ENCODE peak calls at places on chromosome 19, in four cellular contexts. One of them, this sample, is unnamed.

GRCh38 chr19:15498156-15498858 is 10.0 kb upstream of the CYP4F22 start:
- DNase-seq in PC-9: no peak
- DNase-seq in neural progenitor cell: no peak
- DNase-seq in IMR-90: no peak
- DNase-seq in this sample: no peak

GRCh38 chr19:43636121-43636683 is 3.4 kb downstream of the CADM4 start:
- DNase-seq in neural progenitor cell: peak; percentile 62
- DNase-seq in IMR-90: no peak
- DNase-seq in PC-9: peak; percentile 77
- DNase-seq in this sample: no peak

GRCh38 chr19:6475321-6476108 is 6.1 kb downstream of the DENND1C start:
- DNase-seq in IMR-90: no peak
- DNase-seq in PC-9: no peak
- DNase-seq in neural progenitor cell: peak; percentile 55
- DNase-seq in this sample: peak; percentile 62

GRCh38 chr19:11540642-11541041 is 2.0 kb downstream of the CNN1 start:
- DNase-seq in neural progenitor cell: no peak
- DNase-seq in IMR-90: no peak
- DNase-seq in PC-9: no peak
- DNase-seq in this sample: peak; percentile 35

GRCh38 chr19:7521551-7522071 is 813 bp upstream of the MCOLN1 start:
- DNase-seq in neural progenitor cell: peak; percentile 4
- DNase-seq in IMR-90: no peak
- DNase-seq in PC-9: no peak
- DNase-seq in this sample: no peak

GRCh38 chr19:32916969-32917611 is 47.5 kb upstream of the SLC7A9 start:
- DNase-seq in IMR-90: no peak
- DNase-seq in neural progenitor cell: no peak
- DNase-seq in PC-9: no peak
- DNase-seq in this sample: no peak

GRCh38 chr19:17479325-17479791 is 9.0 kb downstream of the SLC27A1 start:
- DNase-seq in IMR-90: peak; percentile 76
- DNase-seq in PC-9: no peak
- DNase-seq in neural progenitor cell: no peak
- DNase-seq in this sample: peak; percentile 93

GRCh38 chr19:49749055-49749716 is 13.9 kb downstream of the TSKS start:
- DNase-seq in PC-9: no peak
- DNase-seq in IMR-90: peak; percentile 37
- DNase-seq in neural progenitor cell: no peak
- DNase-seq in this sample: peak; percentile 90

GRCh38 chr19:40217027-40217810 is 965 bp downstream of the TTC9B start:
- DNase-seq in IMR-90: no peak
- DNase-seq in neural progenitor cell: peak; percentile 41
- DNase-seq in PC-9: peak; percentile 92
- DNase-seq in this sample: peak; percentile 89

GRCh38 chr19:11091343-11092153 is 2.3 kb downstream of the LDLR start:
- DNase-seq in neural progenitor cell: no peak
- DNase-seq in IMR-90: peak; percentile 90
- DNase-seq in PC-9: peak; percentile 80
- DNase-seq in this sample: peak; percentile 72

GRCh38 chr19:15185188-15185587 is 15.6 kb downstream of the NOTCH3 start:
- DNase-seq in neural progenitor cell: no peak
- DNase-seq in IMR-90: no peak
- DNase-seq in PC-9: no peak
- DNase-seq in this sample: peak; percentile 26

GRCh38 chr19:30148039-30148438 is 206.0 kb downstream of the URI1 start:
- DNase-seq in PC-9: no peak
- DNase-seq in IMR-90: no peak
- DNase-seq in neural progenitor cell: no peak
- DNase-seq in this sample: no peak

GRCh38 chr19:14433454-14434156 is 499 bp downstream of the PKN1 start:
- DNase-seq in PC-9: peak; percentile 58
- DNase-seq in neural progenitor cell: peak; percentile 48
- DNase-seq in IMR-90: no peak
- DNase-seq in this sample: peak; percentile 82

GRCh38 chr19:49136771-49137171 is 17.4 kb downstream of the PPFIA3 start:
- DNase-seq in PC-9: no peak
- DNase-seq in neural progenitor cell: no peak
- DNase-seq in IMR-90: peak; percentile 50
- DNase-seq in this sample: peak; percentile 54

GRCh38 chr19:38250821-38251563 is 5.2 kb downstream of the PPP1R14A start:
- DNase-seq in neural progenitor cell: no peak
- DNase-seq in PC-9: no peak
- DNase-seq in IMR-90: no peak
- DNase-seq in this sample: peak; percentile 77

GRCh38 chr19:50047686-50048085 is 21.9 kb downstream of the ZNF473 start:
- DNase-seq in neural progenitor cell: no peak
- DNase-seq in IMR-90: peak; percentile 31
- DNase-seq in PC-9: no peak
- DNase-seq in this sample: no peak

GRCh38 chr19:35724560-35724959 is 6.8 kb downstream of the KMT2B start:
- DNase-seq in PC-9: no peak
- DNase-seq in IMR-90: no peak
- DNase-seq in neural progenitor cell: no peak
- DNase-seq in this sample: peak; percentile 66

GRCh38 chr19:23075031-23075733 is 41.6 kb upstream of the ZNF730 start:
- DNase-seq in PC-9: peak; percentile 61
- DNase-seq in IMR-90: peak; percentile 72
- DNase-seq in neural progenitor cell: peak; percentile 93
- DNase-seq in this sample: peak; percentile 87

GRCh38 chr19:33273881-33274662 is 28.3 kb downstream of the CEBPA start:
- DNase-seq in PC-9: peak; percentile 39
- DNase-seq in neural progenitor cell: no peak
- DNase-seq in IMR-90: peak; percentile 84
- DNase-seq in this sample: peak; percentile 97

GRCh38 chr19:58559275-58560006 is 1.0 kb upstream of the UBE2M start:
- DNase-seq in PC-9: no peak
- DNase-seq in neural progenitor cell: peak; percentile 94
- DNase-seq in IMR-90: peak; percentile 89
- DNase-seq in this sample: peak; percentile 100

GRCh38 chr19:10420444-10421239 is at the start of gene PDE4A:
- DNase-seq in IMR-90: no peak
- DNase-seq in PC-9: no peak
- DNase-seq in neural progenitor cell: peak; percentile 70
- DNase-seq in this sample: peak; percentile 94

GRCh38 chr19:5590151-5590864 is 22.6 kb upstream of the TINCR start:
- DNase-seq in IMR-90: no peak
- DNase-seq in neural progenitor cell: no peak
- DNase-seq in PC-9: no peak
- DNase-seq in this sample: peak; percentile 57

GRCh38 chr19:13300421-13301030 is 150.3 kb downstream of the IER2 start:
- DNase-seq in PC-9: no peak
- DNase-seq in IMR-90: no peak
- DNase-seq in neural progenitor cell: no peak
- DNase-seq in this sample: no peak
- H4K20me1 ChIP-seq in PC-9: no peaks in the 10 kb centered on the region
- H4K20me1 ChIP-seq in IMR-90: no peaks in the 10 kb centered on the region
- H4K20me1 ChIP-seq in neural progenitor cell: no peaks in the 10 kb centered on the region
- H4K20me1 ChIP-seq in this sample: no peaks in the 10 kb centered on the region

GRCh38 chr19:44754743-44755066 is 6.2 kb downstream of the BCL3 start:
- DNase-seq in PC-9: no peak
- DNase-seq in neural progenitor cell: no peak
- DNase-seq in IMR-90: no peak
- DNase-seq in this sample: peak; percentile 59
- H4K20me1 ChIP-seq in PC-9: no peaks in the 10 kb centered on the region
- H4K20me1 ChIP-seq in neural progenitor cell: peaks cover 33% of the 10 kb centered on the region
- H4K20me1 ChIP-seq in IMR-90: peaks cover 36% of the 10 kb centered on the region
- H4K20me1 ChIP-seq in this sample: peaks cover 36% of the 10 kb centered on the region

DNA sequence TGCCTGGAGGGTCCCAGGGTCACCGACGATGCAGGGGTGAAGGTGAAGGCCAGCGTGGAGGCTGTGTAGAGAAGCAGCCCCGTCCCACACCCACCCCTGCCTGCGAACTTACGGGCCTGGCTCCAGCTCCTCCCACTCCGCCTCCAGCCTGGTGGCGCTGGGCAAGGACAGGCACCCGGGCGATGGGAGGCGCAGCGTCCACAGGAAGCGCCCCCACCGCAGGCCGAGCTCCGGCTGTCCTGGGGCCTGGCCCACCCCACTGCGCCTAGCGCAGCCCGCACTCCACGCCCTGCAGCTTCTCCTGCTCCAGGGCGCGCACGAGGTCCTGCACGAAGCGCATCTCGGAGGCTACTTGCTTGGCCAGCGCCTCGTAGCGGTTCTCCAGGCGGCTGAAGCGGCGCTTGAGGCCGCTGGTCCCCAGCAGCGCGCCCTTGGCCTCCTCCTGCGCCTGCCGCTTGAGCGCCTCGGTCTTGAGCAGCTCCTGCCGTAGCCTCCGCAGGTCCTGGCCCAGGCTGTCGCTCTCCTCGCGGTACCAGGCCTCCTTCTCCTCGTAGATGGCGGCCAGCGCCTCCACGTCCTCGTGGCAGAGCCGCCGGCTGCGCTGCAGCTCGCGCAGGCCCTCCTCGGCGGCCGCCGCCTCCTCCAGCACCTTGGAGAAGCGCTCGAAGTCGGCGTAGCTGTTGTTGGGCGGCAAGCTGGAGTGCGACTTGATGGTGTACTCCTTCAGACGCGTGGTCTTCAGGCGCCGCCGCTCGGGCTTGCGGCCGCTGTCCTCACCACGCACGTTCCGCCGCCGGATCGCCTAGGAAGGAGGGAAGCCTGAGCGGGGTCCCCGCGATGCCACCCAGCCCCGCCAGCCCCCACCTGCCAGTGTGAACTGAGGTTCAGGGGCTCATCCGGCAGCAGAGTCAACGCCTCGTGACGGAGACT is 11.8 kb downstream of the DAPK3 start:
- DNase-seq in IMR-90: no peak
- DNase-seq in PC-9: no peak
- DNase-seq in neural progenitor cell: no peak
- DNase-seq in this sample: no peak
- H4K20me1 ChIP-seq in IMR-90: peaks cover 95% of the 10 kb centered on the region
- H4K20me1 ChIP-seq in PC-9: no peaks in the 10 kb centered on the region
- H4K20me1 ChIP-seq in neural progenitor cell: peaks cover 14% of the 10 kb centered on the region
- H4K20me1 ChIP-seq in this sample: peaks cover 65% of the 10 kb centered on the region

GRCh38 chr19:1274852-1275259 is 474 bp upstream of the FAM174C start:
- DNase-seq in PC-9: no peak
- DNase-seq in IMR-90: no peak
- DNase-seq in neural progenitor cell: peak; percentile 67
- DNase-seq in this sample: no peak
- H4K20me1 ChIP-seq in PC-9: peaks cover 13% of the 10 kb centered on the region
- H4K20me1 ChIP-seq in IMR-90: peaks cover 65% of the 10 kb centered on the region
- H4K20me1 ChIP-seq in neural progenitor cell: peaks cover 66% of the 10 kb centered on the region
- H4K20me1 ChIP-seq in this sample: peaks cover 42% of the 10 kb centered on the region

GRCh38 chr19:47498561-47498960 is 14.5 kb upstream of the KPTN start:
- DNase-seq in IMR-90: no peak
- DNase-seq in neural progenitor cell: no peak
- DNase-seq in PC-9: no peak
- DNase-seq in this sample: peak; percentile 57
- H4K20me1 ChIP-seq in IMR-90: peaks cover 27% of the 10 kb centered on the region
- H4K20me1 ChIP-seq in neural progenitor cell: no peaks in the 10 kb centered on the region
- H4K20me1 ChIP-seq in PC-9: peaks cover 7% of the 10 kb centered on the region
- H4K20me1 ChIP-seq in this sample: peaks cover 43% of the 10 kb centered on the region

DNA sequence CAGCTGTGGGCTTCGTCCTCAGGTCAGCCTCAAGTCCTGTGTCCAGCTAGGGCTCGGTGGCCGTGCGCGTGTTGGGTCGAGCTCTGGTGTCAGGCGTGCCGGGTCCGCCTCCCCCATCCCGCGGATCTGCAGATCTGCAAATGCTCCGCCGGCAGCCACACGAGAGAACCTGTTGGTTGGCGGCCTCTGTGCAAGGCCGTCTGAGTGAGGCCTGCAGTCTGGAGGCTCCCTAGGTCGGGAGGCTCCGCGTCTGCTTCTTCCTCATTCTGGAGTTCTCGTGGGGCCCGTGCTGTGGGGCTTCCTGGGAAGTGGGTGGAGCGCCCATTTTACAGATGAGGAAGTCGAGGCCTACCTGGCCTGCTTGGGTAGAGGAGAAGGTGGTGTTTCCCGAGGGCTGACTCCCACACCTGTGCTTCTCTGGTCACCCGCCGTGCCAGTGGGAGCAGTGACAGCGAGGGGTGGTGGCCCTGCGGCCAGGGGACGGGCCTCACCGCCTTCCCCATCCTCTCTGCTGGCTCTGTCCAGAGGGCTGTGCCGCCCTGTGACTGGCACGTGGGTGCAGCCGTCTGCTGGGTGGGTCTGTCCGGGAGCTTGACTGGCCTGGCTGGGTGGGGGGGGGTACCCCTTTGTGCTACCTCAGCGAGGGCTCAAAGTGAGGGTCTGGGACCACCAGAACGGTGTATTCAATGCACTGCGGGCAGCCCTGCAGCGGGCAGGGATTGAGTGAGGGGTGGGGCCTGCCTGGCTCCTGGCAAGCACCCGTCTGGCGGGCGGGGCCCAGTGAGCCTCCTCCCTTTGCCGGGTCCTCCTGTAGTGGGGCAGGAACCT is 3.3 kb downstream of the CSNK1G2 start:
- DNase-seq in PC-9: no peak
- DNase-seq in IMR-90: no peak
- DNase-seq in neural progenitor cell: no peak
- DNase-seq in this sample: no peak
- H4K20me1 ChIP-seq in PC-9: peaks cover 33% of the 10 kb centered on the region
- H4K20me1 ChIP-seq in IMR-90: peaks cover 67% of the 10 kb centered on the region
- H4K20me1 ChIP-seq in neural progenitor cell: peaks cover 71% of the 10 kb centered on the region
- H4K20me1 ChIP-seq in this sample: peaks cover 52% of the 10 kb centered on the region

DNA sequence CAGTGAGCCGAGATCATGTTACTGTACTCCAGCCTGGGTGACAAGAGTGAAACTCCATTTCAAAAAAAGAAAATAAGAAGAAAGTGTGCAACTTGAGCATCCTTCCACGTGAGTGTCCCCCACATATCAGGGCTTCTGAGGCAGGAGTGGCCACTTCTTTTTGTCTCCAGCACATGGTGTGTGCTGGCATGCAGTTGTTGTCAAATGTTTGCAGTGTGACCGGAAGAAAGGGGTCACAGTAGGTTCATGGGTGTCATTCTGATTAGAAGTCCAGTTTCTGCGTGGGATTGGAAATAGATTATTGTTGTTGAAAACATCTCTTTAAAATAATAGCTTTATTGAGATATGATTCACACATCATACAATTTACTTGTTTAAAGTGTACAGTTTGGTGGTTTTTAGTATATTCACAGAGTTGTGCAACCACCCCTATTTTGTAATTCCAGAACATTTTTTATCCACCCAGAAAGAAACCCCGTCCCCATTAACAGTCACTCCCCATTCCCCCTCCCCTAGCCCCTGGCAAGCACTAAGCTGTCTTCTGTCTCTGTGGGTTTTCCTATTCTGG is 2.2 kb downstream of the CRTC1 start:
- DNase-seq in PC-9: no peak
- DNase-seq in IMR-90: peak; percentile 13
- DNase-seq in neural progenitor cell: no peak
- DNase-seq in this sample: peak; percentile 75
- H4K20me1 ChIP-seq in PC-9: peaks cover 41% of the 10 kb centered on the region
- H4K20me1 ChIP-seq in IMR-90: peaks cover 44% of the 10 kb centered on the region
- H4K20me1 ChIP-seq in neural progenitor cell: peaks cover 17% of the 10 kb centered on the region
- H4K20me1 ChIP-seq in this sample: peaks cover 42% of the 10 kb centered on the region

This sample was measured in osteoblast.